ENCODE peak calls at places on chromosome 7, in eight cellular contexts. One of them, this sample, is unnamed. For H3K9me3, the result is how much of the 10 kb centered on the place peaks cover.

GRCh38 chr7:28873410-28873809 is 84.7 kb downstream of the TRIL start:
- DNase-seq in IMR-90: no peak
- DNase-seq in GM12878: no peak
- DNase-seq in A549: no peak
- DNase-seq in H1: no peak
- DNase-seq in HepG2: no peak
- DNase-seq in K562: no peak
- DNase-seq in HCT116: no peak
- DNase-seq in this sample: no peak

GRCh38 chr7:80630611-80631010 is 7.8 kb upstream of the CD36 start:
- DNase-seq in IMR-90: peak
- DNase-seq in GM12878: no peak
- DNase-seq in A549: no peak
- DNase-seq in H1: no peak
- DNase-seq in HepG2: peak
- DNase-seq in K562: no peak
- DNase-seq in HCT116: no peak
- DNase-seq in this sample: no peak

GRCh38 chr7:102205915-102206314 is 80.8 kb upstream of the SH2B2 start:
- DNase-seq in IMR-90: no peak
- DNase-seq in GM12878: no peak
- DNase-seq in A549: no peak
- DNase-seq in H1: no peak
- DNase-seq in HepG2: no peak
- DNase-seq in K562: no peak
- DNase-seq in HCT116: no peak
- DNase-seq in this sample: no peak

GRCh38 chr7:132141109-132141508 is 435.2 kb downstream of the PLXNA4 start:
- DNase-seq in IMR-90: no peak
- DNase-seq in GM12878: no peak
- DNase-seq in A549: no peak
- DNase-seq in H1: no peak
- DNase-seq in HepG2: no peak
- DNase-seq in K562: no peak
- DNase-seq in HCT116: no peak
- DNase-seq in this sample: no peak

GRCh38 chr7:29955799-29956476 is 33.7 kb downstream of the SCRN1 start:
- DNase-seq in IMR-90: no peak
- DNase-seq in GM12878: no peak
- DNase-seq in A549: no peak
- DNase-seq in H1: no peak
- DNase-seq in HepG2: no peak
- DNase-seq in K562: no peak
- DNase-seq in HCT116: no peak
- DNase-seq in this sample: no peak

GRCh38 chr7:113768256-113768847 is 150.5 kb downstream of the PPP1R3A start:
- DNase-seq in IMR-90: no peak
- DNase-seq in GM12878: no peak
- DNase-seq in A549: no peak
- DNase-seq in H1: no peak
- DNase-seq in HepG2: no peak
- DNase-seq in K562: no peak
- DNase-seq in HCT116: no peak
- DNase-seq in this sample: no peak

GRCh38 chr7:77458786-77459185 is 42.6 kb upstream of the GSAP start:
- DNase-seq in IMR-90: peak
- DNase-seq in GM12878: no peak
- DNase-seq in A549: no peak
- DNase-seq in H1: no peak
- DNase-seq in HepG2: no peak
- DNase-seq in K562: no peak
- DNase-seq in HCT116: no peak
- DNase-seq in this sample: no peak

GRCh38 chr7:7321681-7322080 is 139.3 kb downstream of the C1GALT1 start:
- DNase-seq in IMR-90: no peak
- DNase-seq in GM12878: peak
- DNase-seq in A549: peak
- DNase-seq in H1: no peak
- DNase-seq in HepG2: peak
- DNase-seq in K562: no peak
- DNase-seq in HCT116: no peak
- DNase-seq in this sample: no peak

DNA sequence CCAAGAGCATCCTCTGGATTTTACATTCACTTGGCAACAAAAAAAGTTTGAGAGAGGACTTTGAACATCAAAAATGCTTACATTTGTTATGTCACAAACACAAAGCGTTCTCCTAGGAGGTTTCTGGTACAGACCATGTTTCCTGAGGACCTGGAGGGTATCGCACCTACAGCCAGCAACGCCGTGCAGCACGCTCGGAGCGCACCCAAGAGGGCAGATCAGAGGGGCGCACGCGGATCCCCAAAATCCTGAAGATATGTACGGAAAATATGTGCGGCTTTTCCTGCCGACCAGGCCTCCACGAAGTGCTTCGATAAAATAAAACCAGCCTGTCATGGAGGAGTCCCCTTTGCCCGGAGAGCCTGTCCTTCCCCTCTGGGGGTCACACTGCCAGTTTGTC is 454.9 kb downstream of the DNAJB6 start:
- DNase-seq in IMR-90: no peak
- DNase-seq in GM12878: no peak
- DNase-seq in A549: no peak
- DNase-seq in H1: no peak
- DNase-seq in HepG2: no peak
- DNase-seq in K562: no peak
- DNase-seq in HCT116: no peak
- DNase-seq in this sample: no peak
- H3K9me3 ChIP-seq in IMR-90: half or more
- H3K9me3 ChIP-seq in GM12878: under half
- H3K9me3 ChIP-seq in A549: under half
- H3K9me3 ChIP-seq in H1: under half
- H3K9me3 ChIP-seq in HepG2: under half
- H3K9me3 ChIP-seq in K562: under half
- H3K9me3 ChIP-seq in HCT116: under half
- H3K9me3 ChIP-seq in this sample: under half

DNA sequence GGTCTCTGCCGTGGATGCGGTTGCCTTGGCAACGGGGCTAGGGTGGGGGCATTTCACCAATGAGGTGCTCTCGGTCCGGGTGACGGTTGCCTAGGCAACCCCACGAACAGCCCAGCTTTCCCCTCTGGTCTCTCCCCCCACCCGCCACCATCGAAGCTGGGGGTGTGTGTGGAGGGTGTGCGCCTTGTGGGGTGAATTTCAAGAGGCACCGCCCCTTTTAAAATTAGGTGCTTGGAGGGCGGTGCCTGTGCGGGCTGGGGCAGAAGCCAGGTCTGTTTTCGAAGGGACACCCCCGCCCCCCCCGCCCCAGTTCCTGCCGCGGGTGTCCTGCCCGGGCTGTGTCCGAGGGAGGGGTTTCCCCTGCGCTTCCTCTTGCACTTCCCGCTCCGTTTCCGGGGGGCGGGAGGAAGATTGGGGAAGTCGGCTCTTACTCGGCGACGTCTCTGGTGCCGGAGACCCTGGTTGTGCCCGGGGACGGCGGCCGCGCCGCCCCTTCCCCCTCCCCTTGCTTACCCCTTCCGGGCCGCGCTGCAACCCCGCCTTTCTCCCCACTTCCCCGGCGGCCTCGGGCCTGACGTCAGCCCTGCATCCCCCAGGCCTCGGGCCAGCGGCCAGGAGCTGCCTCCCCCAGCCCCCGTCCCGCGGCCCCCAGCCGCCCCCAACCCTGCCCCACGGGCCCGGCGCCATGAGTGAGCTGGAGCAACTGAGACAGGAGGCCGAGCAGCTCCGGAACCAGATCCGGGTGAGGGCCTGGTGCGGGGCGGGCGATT is 2.2 kb downstream of the GNB2 start:
- DNase-seq in IMR-90: peak
- DNase-seq in GM12878: peak
- DNase-seq in A549: peak
- DNase-seq in H1: no peak
- DNase-seq in HepG2: no peak
- DNase-seq in K562: peak
- DNase-seq in HCT116: no peak
- DNase-seq in this sample: peak
- TF ChIP-seq POLR2A in IMR-90: no peak
- TF ChIP-seq POLR2A in GM12878: peak
- TF ChIP-seq POLR2A in A549: no peak
- TF ChIP-seq POLR2A in H1: no peak
- TF ChIP-seq POLR2A in HepG2: no peak
- TF ChIP-seq POLR2A in K562: no peak
- TF ChIP-seq POLR2A in HCT116: no peak
- TF ChIP-seq POLR2A in this sample: peak

GRCh38 chr7:19107392-19108147 is 9.9 kb downstream of the TWIST1 start:
- DNase-seq in IMR-90: peak
- DNase-seq in GM12878: no peak
- DNase-seq in A549: no peak
- DNase-seq in H1: no peak
- DNase-seq in HepG2: no peak
- DNase-seq in K562: no peak
- DNase-seq in HCT116: no peak
- DNase-seq in this sample: peak

GRCh38 chr7:19107142-19107391 is 10.4 kb downstream of the TWIST1 start:
- DNase-seq in IMR-90: no peak
- DNase-seq in GM12878: no peak
- DNase-seq in A549: no peak
- DNase-seq in H1: no peak
- DNase-seq in HepG2: no peak
- DNase-seq in K562: no peak
- DNase-seq in HCT116: no peak
- DNase-seq in this sample: no peak

GRCh38 chr7:19110778-19111175 is 6.7 kb downstream of the TWIST1 start:
- DNase-seq in IMR-90: no peak
- DNase-seq in GM12878: no peak
- DNase-seq in A549: no peak
- DNase-seq in H1: no peak
- DNase-seq in HepG2: no peak
- DNase-seq in K562: no peak
- DNase-seq in HCT116: no peak
- DNase-seq in this sample: no peak

GRCh38 chr7:19110026-19110777 is 7.2 kb downstream of the TWIST1 start:
- DNase-seq in IMR-90: no peak
- DNase-seq in GM12878: no peak
- DNase-seq in A549: no peak
- DNase-seq in H1: no peak
- DNase-seq in HepG2: no peak
- DNase-seq in K562: no peak
- DNase-seq in HCT116: no peak
- DNase-seq in this sample: no peak

DNA sequence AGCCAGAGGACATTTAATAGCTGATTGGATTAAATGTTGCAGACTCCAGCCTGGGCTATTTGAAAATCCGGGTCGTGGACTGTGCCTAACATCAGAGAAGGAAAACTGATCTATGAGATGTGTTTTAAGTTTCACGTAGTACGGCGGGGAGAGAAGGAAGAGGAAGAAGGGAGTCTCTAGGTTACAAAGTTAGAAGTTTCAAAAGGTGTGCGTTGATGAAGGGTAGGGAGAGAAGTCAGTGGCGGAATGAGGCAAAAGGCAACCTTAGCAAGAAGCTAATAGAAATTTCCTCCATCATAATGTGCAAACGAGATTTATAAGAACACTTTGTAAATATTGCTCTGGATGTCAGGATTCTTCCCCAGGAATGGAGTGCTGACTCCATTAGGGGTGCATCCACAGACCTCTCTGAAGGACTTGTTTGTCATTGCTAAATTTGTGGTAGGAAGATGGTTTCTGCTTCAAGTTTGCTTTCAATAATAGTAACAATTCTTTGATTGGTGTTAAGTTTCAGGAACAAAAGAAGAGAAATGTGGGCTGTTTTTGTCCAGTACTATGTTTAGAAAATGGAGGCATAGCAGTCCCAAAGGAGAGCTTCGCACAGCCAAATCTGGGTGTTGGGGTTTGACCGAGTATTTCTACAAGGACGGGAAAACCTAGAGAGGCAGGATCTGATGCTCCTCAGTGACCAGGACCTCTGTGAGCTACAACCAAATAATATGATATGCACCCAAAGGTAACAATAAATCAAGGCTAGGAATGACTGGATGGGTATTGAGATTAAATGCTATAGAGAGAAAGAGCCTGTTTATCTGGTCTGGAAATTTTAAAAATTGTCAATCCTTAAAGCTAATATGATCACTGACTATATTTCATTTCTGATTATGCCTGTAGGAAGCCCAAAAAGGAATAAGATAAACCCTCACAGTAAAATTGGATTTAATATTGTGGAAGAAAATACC is 8.2 kb downstream of the TWIST1 start:
- DNase-seq in IMR-90: no peak
- DNase-seq in GM12878: no peak
- DNase-seq in A549: no peak
- DNase-seq in H1: no peak
- DNase-seq in HepG2: no peak
- DNase-seq in K562: no peak
- DNase-seq in HCT116: no peak
- DNase-seq in this sample: no peak
- H3K4me2 ChIP-seq in IMR-90: no peak
- H3K4me2 ChIP-seq in GM12878: no peak
- H3K4me2 ChIP-seq in A549: no peak
- H3K4me2 ChIP-seq in H1: peak
- H3K4me2 ChIP-seq in HepG2: no peak
- H3K4me2 ChIP-seq in K562: no peak
- H3K4me2 ChIP-seq in HCT116: no peak
- H3K4me2 ChIP-seq in this sample: no peak

GRCh38 chr7:13105209-13105608 is 417.8 kb downstream of the ARL4A start:
- DNase-seq in IMR-90: no peak
- DNase-seq in GM12878: no peak
- DNase-seq in A549: no peak
- DNase-seq in H1: no peak
- DNase-seq in HepG2: no peak
- DNase-seq in K562: no peak
- DNase-seq in HCT116: no peak
- DNase-seq in this sample: no peak

GRCh38 chr7:13109201-13109600 is 421.8 kb downstream of the ARL4A start:
- DNase-seq in IMR-90: no peak
- DNase-seq in GM12878: no peak
- DNase-seq in A549: no peak
- DNase-seq in H1: no peak
- DNase-seq in HepG2: no peak
- DNase-seq in K562: no peak
- DNase-seq in HCT116: no peak
- DNase-seq in this sample: no peak

GRCh38 chr7:13106513-13106912 is 419.1 kb downstream of the ARL4A start:
- DNase-seq in IMR-90: no peak
- DNase-seq in GM12878: no peak
- DNase-seq in A549: no peak
- DNase-seq in H1: no peak
- DNase-seq in HepG2: no peak
- DNase-seq in K562: no peak
- DNase-seq in HCT116: no peak
- DNase-seq in this sample: no peak

GRCh38 chr7:13110107-13110506 is 422.7 kb downstream of the ARL4A start:
- DNase-seq in IMR-90: no peak
- DNase-seq in GM12878: no peak
- DNase-seq in A549: no peak
- DNase-seq in H1: no peak
- DNase-seq in HepG2: no peak
- DNase-seq in K562: no peak
- DNase-seq in HCT116: no peak
- DNase-seq in this sample: no peak

DNA sequence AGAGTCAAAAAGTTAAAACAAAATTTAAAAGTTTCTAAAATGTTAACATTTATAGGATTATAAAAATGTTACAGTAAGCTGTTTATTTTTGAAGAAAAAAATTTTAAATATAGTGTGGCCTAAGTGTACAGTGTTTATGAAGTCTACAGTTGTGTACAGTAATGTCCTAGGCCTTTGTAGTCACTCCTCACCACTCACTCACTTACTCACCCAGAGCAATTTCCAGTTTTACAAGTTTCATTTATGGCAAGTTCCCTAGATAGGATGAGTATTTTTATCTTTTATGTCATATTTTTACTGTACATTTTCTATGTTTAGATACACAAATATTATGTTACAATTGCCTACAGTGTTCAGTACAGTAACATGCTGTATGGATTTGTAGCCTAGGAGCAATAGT is 419.9 kb downstream of the ARL4A start:
- DNase-seq in IMR-90: peak
- DNase-seq in GM12878: no peak
- DNase-seq in A549: no peak
- DNase-seq in H1: no peak
- DNase-seq in HepG2: no peak
- DNase-seq in K562: no peak
- DNase-seq in HCT116: no peak
- DNase-seq in this sample: no peak
- H3K9me3 ChIP-seq in IMR-90: under half
- H3K9me3 ChIP-seq in GM12878: under half
- H3K9me3 ChIP-seq in A549: under half
- H3K9me3 ChIP-seq in H1: under half
- H3K9me3 ChIP-seq in HepG2: under half
- H3K9me3 ChIP-seq in K562: under half
- H3K9me3 ChIP-seq in HCT116: under half
- H3K9me3 ChIP-seq in this sample: under half

This sample was measured in endothelial cell of umbilical vein.